ENCODE peak calls at places on chromosomes 1 and 21, in seven cellular contexts. E is upper lobe of right lung; V is CD8-positive, alpha-beta T cell; I is NCI-H2029 treated with DMSO at 0.1 percent for 48 hours; R is fibroblast of pulmonary artery; J is hepatic stellate cell; A is heart right ventricle. G is an unnamed sample.
A peak's percentile ranks its signal among the peaks of the same experiment; 100 is the strongest.

GRCh38 chr21:33025471-33026298 is at the start of gene OLIG2:
- DNase-seq in J (no peak), V (no peak), E (no peak), R (no peak), A (no peak), I (no peak), G (no peak)

GRCh38 chr1:26350701-26351590 is 3.0 kb downstream of the CRYBG2 start:
- DNase-seq in R (peak; percentile 49), J (no peak), E (no peak), I (no peak), A (no peak), V (no peak), G (no peak)

GRCh38 chr1:38489844-38490270 is 369.7 kb downstream of the RRAGC start:
- DNase-seq in I (peak; percentile 41), E (no peak), A (no peak), J (peak; percentile 28), V (peak; percentile 30), R (peak; percentile 10), G (no peak)

GRCh38 chr1:38037481-38037939 is 9.1 kb downstream of the POU3F1 start:
- DNase-seq in V (no peak), E (peak; percentile 49), J (no peak), R (peak; percentile 50), I (no peak), A (no peak), G (no peak)

GRCh38 chr1:234980657-234981396 is 147.8 kb downstream of the TOMM20 start:
- DNase-seq in V (peak; percentile 68), I (no peak), R (peak; percentile 98), A (peak; percentile 74), E (peak; percentile 85), J (peak; percentile 81), G (peak; percentile 86)

GRCh38 chr1:59926381-59927243 is at the start of gene CYP2J2:
- DNase-seq in I (peak; percentile 39), A (peak; percentile 70), E (peak; percentile 81), J (peak; percentile 24), R (peak; percentile 12), V (peak; percentile 30), G (no peak)

GRCh38 chr1:84884671-84885389 is 8.2 kb downstream of the LPAR3 start:
- DNase-seq in E (no peak), R (peak; percentile 62), I (no peak), V (no peak), J (no peak), A (no peak), G (no peak)

GRCh38 chr1:115040501-115040900 is 10.9 kb downstream of the TSHB start:
- DNase-seq in V (no peak), A (no peak), E (no peak), I (no peak), R (no peak), J (no peak), G (no peak)

GRCh38 chr1:65153635-65154034 is 5.6 kb downstream of the AK4 start:
- DNase-seq in R (no peak), A (no peak), I (no peak), V (no peak), E (no peak), J (no peak), G (no peak)

GRCh38 chr1:47382399-47382983 is 33.6 kb upstream of the FOXE3 start:
- DNase-seq in R (no peak), V (no peak), J (no peak), I (no peak), E (no peak), A (no peak), G (no peak)

GRCh38 chr1:113211467-113211866 is 138.5 kb downstream of the LRIG2 start:
- DNase-seq in J (no peak), A (no peak), V (no peak), I (no peak), R (no peak), E (no peak), G (no peak)

GRCh38 chr21:44623575-44623974 is 3.3 kb upstream of the KRTAP10-9 start:
- DNase-seq in E (no peak), A (no peak), V (no peak), J (no peak), R (no peak), I (no peak), G (no peak)

GRCh38 chr1:200409761-200410565 is at the start of gene ZNF281:
- DNase-seq in A (peak; percentile 96), I (peak; percentile 79), V (peak; percentile 97), J (peak; percentile 97), E (peak; percentile 98), R (peak; percentile 94), G (peak; percentile 98)

GRCh38 chr1:241695454-241696171 is 43.5 kb downstream of the WDR64 start:
- DNase-seq in R (no peak), I (no peak), E (no peak), A (no peak), J (peak; percentile 9), V (no peak), G (no peak)

GRCh38 chr1:19734472-19734999 is 65.2 kb downstream of the TMCO4 start:
- DNase-seq in J (peak; percentile 31), A (no peak), I (no peak), R (peak; percentile 14), E (peak; percentile 33), V (no peak), G (no peak)

GRCh38 chr1:71908871-71909390 is 373.4 kb downstream of the NEGR1 start:
- DNase-seq in R (no peak), V (no peak), A (no peak), J (no peak), E (no peak), I (peak; percentile 76), G (no peak)

GRCh38 chr1:53518775-53519174 is 59.6 kb downstream of the DMRTB1 start:
- DNase-seq in I (no peak), E (no peak), R (no peak), J (no peak), A (no peak), V (no peak), G (no peak)

GRCh38 chr1:152398812-152399698 is 15.0 kb downstream of the CRNN start:
- DNase-seq in I (no peak), V (no peak), R (peak; percentile 16), E (no peak), A (no peak), J (peak; percentile 15), G (no peak)

GRCh38 chr1:193264313-193265065 is 78.1 kb upstream of the B3GALT2 start:
- DNase-seq in V (no peak), I (no peak), J (peak; percentile 9), A (no peak), R (peak; percentile 45), E (no peak), G (no peak)

GRCh38 chr1:227885135-227885647 is 62.5 kb downstream of the WNT9A start:
- DNase-seq in J (no peak), R (no peak), I (no peak), V (peak; percentile 48), E (peak; percentile 57), A (no peak), G (peak; percentile 89)

GRCh38 chr1:58862728-58863385 is 79.0 kb upstream of the JUN start:
- DNase-seq in E (no peak), R (no peak), V (no peak), I (no peak), J (no peak), A (no peak), G (no peak)

G was measured in chondrocyte.